ENCODE peak calls at places on chromosomes 1 and 21, in nine cellular contexts. P is skeletal muscle cell; W is EL; K is astrocyte; R is activated CD8-positive, alpha-beta T cell treated with anti-CD3 and anti-CD28 coated beads, Interleukin-2, amount 10 ng/mL, durations not matched to agents 7 days and 5 days; U is memory B cell; O is PC-3; F is posterior cingulate gyrus; C is left ventricle myocardium inferior. I is an unnamed sample.

GRCh38 chr1:28428012-28428411 is 58.5 kb downstream of the PHACTR4 start:
- DNase-seq in R (no peak), C (no peak), F (no peak), K (no peak), U (no peak), P (no peak), O (no peak), W (no peak), I (no peak)

GRCh38 chr1:112677501-112677900 is 3.0 kb downstream of the MOV10 start:
- DNase-seq in W (no peak), P (no peak), K (no peak), U (no peak), C (no peak), F (no peak), R (no peak), O (no peak), I (no peak)

GRCh38 chr1:176164014-176164678 is 42.9 kb downstream of the COP1 start:
- DNase-seq in F (no peak), W (no peak), C (no peak), K (no peak), P (no peak), R (no peak), U (no peak), O (no peak), I (no peak)

GRCh38 chr1:202187040-202187671 is 6.4 kb upstream of the LGR6 start:
- DNase-seq in U (no peak), P (no peak), W (no peak), K (no peak), O (no peak), C (no peak), F (no peak), R (no peak), I (no peak)

GRCh38 chr1:204588826-204589225 is 72.6 kb downstream of the MDM4 start:
- DNase-seq in P (no peak), U (no peak), R (no peak), O (peak), F (no peak), K (no peak), C (no peak), W (no peak), I (no peak)

GRCh38 chr21:43031121-43031624 is 44.5 kb downstream of the CBS start:
- DNase-seq in C (no peak), U (no peak), W (no peak), F (no peak), P (no peak), O (no peak), R (no peak), K (no peak), I (no peak)

GRCh38 chr1:9121891-9122409 is 7.0 kb downstream of the GPR157 start:
- DNase-seq in K (no peak), P (no peak), W (no peak), R (peak), C (no peak), F (peak), O (no peak), U (no peak), I (no peak)

GRCh38 chr1:227898502-227899140 is 49.1 kb downstream of the WNT9A start:
- DNase-seq in K (no peak), U (no peak), P (no peak), C (no peak), W (no peak), R (no peak), F (peak), O (no peak), I (no peak)

GRCh38 chr21:33317226-33317625 is 7.5 kb upstream of the IFNAR1 start:
- DNase-seq in K (no peak), P (no peak), W (no peak), F (no peak), R (no peak), O (no peak), U (no peak), C (no peak), I (no peak)

GRCh38 chr1:116477428-116477827 is 93.4 kb downstream of the CD58 start:
- DNase-seq in U (no peak), R (no peak), O (no peak), W (no peak), P (no peak), K (no peak), C (no peak), F (no peak), I (no peak)

GRCh38 chr1:91161749-91162148 is 139.9 kb upstream of the ZNF644 start:
- DNase-seq in C (no peak), F (no peak), K (no peak), U (no peak), P (no peak), W (no peak), O (no peak), R (no peak), I (no peak)

GRCh38 chr1:78676347-78676982 is 26.8 kb downstream of the IFI44 start:
- DNase-seq in K (peak), P (peak), W (peak), F (no peak), O (peak), U (peak), C (no peak), R (peak), I (peak)